ENCODE peak calls at places on chromosomes 7 and 10, in seven cellular contexts. Y is transverse colon; U is activated CD8-positive, alpha-beta T cell treated with anti-CD3 and anti-CD28 coated beads for 36 hours; S is uterus; F is K562; I is psoas muscle; O is endothelial cell. Z is an unnamed sample.

GRCh38 chr10:126867567-126868365 is 37.5 kb upstream of the DOCK1 start:
- DNase-seq in Y (no peak), U (no peak), S (no peak), F (no peak), I (no peak), O (no peak), Z (no peak)

GRCh38 chr10:15316144-15316543 is 54.9 kb downstream of the FAM171A1 start:
- DNase-seq in Y (no peak), U (no peak), S (no peak), F (no peak), I (no peak), O (no peak), Z (no peak)

GRCh38 chr7:117230276-117231046 is 92.4 kb downstream of the WNT2 start:
- DNase-seq in Y (no peak), U (no peak), S (no peak), F (peak), I (no peak), O (no peak), Z (no peak)

GRCh38 chr10:62732841-62733653 is 71.5 kb upstream of the ADO start:
- DNase-seq in Y (no peak), U (peak), S (no peak), F (no peak), I (no peak), O (no peak), Z (no peak)

GRCh38 chr7:79307376-79307775 is 146.1 kb downstream of the MAGI2 start:
- DNase-seq in Y (no peak), U (no peak), S (no peak), F (no peak), I (no peak), O (no peak), Z (no peak)

GRCh38 chr10:69572159-69573055 is 815 bp downstream of the NEUROG3 start:
- DNase-seq in Y (no peak), U (peak), S (no peak), F (no peak), I (no peak), O (no peak), Z (peak)

GRCh38 chr7:93015193-93016084 is 102.3 kb downstream of the SAMD9 start:
- DNase-seq in Y (no peak), U (no peak), S (no peak), F (no peak), I (no peak), O (no peak), Z (no peak)

GRCh38 chr10:83764681-83765080 is 374.6 kb upstream of the GHITM start:
- DNase-seq in Y (no peak), U (no peak), S (no peak), F (no peak), I (no peak), O (no peak), Z (no peak)

GRCh38 chr7:52120908-52121307 is 804.3 kb upstream of the COBL start:
- DNase-seq in Y (no peak), U (no peak), S (no peak), F (no peak), I (no peak), O (no peak), Z (no peak)

GRCh38 chr10:91551856-91552255 is 81.0 kb downstream of the PPP1R3C start:
- DNase-seq in Y (no peak), U (peak), S (peak), F (peak), I (no peak), O (peak), Z (peak)

GRCh38 chr7:133676805-133677370 is 424.0 kb downstream of the EXOC4 start:
- DNase-seq in Y (no peak), U (no peak), S (no peak), F (no peak), I (no peak), O (no peak), Z (no peak)

GRCh38 chr7:11436317-11436716 is 395.7 kb downstream of the THSD7A start:
- DNase-seq in Y (no peak), U (no peak), S (no peak), F (no peak), I (no peak), O (no peak), Z (no peak)

GRCh38 chr10:24820616-24821015 is 96.9 kb upstream of the ARHGAP21 start:
- DNase-seq in Y (no peak), U (no peak), S (no peak), F (peak), I (no peak), O (no peak), Z (no peak)

GRCh38 chr7:50657341-50657873 is 92.2 kb upstream of the DDC start:
- DNase-seq in Y (peak), U (no peak), S (peak), F (no peak), I (peak), O (no peak), Z (no peak)

GRCh38 chr10:132276179-132276675 is 31.5 kb downstream of the STK32C start:
- DNase-seq in Y (no peak), U (no peak), S (no peak), F (no peak), I (no peak), O (no peak), Z (no peak)

GRCh38 chr7:105402221-105403095 is 13.7 kb upstream of the SRPK2 start:
- DNase-seq in Y (no peak), U (peak), S (no peak), F (peak), I (no peak), O (no peak), Z (no peak)

GRCh38 chr7:2870471-2870941 is 26.4 kb upstream of the GNA12 start:
- DNase-seq in Y (peak), U (peak), S (peak), F (peak), I (peak), O (peak), Z (no peak)

GRCh38 chr10:118259288-118259906 is 82.7 kb downstream of the FAM204A start:
- DNase-seq in Y (peak), U (peak), S (no peak), F (peak), I (no peak), O (peak), Z (peak)

GRCh38 chr10:74544106-74544505 is 282.3 kb upstream of the KAT6B start:
- DNase-seq in Y (no peak), U (no peak), S (no peak), F (no peak), I (no peak), O (no peak), Z (no peak)

GRCh38 chr10:83886871-83887270 is 252.4 kb upstream of the GHITM start:
- DNase-seq in Y (no peak), U (no peak), S (no peak), F (no peak), I (no peak), O (no peak), Z (no peak)

GRCh38 chr7:131224996-131225395 is 102.7 kb upstream of the MKLN1 start:
- DNase-seq in Y (no peak), U (no peak), S (no peak), F (no peak), I (no peak), O (no peak), Z (no peak)

GRCh38 chr7:117036034-117036669 is 82.9 kb downstream of the ST7 start:
- DNase-seq in Y (no peak), U (no peak), S (no peak), F (no peak), I (no peak), O (no peak), Z (no peak)

GRCh38 chr7:159153511-159153910 is 8.8 kb upstream of the VIPR2 start:
- DNase-seq in Y (no peak), U (no peak), S (no peak), F (no peak), I (no peak), O (no peak), Z (no peak)

GRCh38 chr7:21358640-21359039 is 69.2 kb upstream of the SP4 start:
- DNase-seq in Y (no peak), U (no peak), S (no peak), F (no peak), I (no peak), O (no peak), Z (no peak)

GRCh38 chr10:102009801-102010425 is 46.1 kb downstream of the ARMH3 start:
- DNase-seq in Y (peak), U (peak), S (peak), F (no peak), I (no peak), O (peak), Z (no peak)

GRCh38 chr7:68691261-68692216 is 906.7 kb upstream of the AUTS2 start:
- DNase-seq in Y (no peak), U (no peak), S (peak), F (no peak), I (peak), O (no peak), Z (no peak)

GRCh38 chr7:111509298-111509697 is 53.0 kb downstream of the IMMP2L start:
- DNase-seq in Y (no peak), U (no peak), S (no peak), F (no peak), I (no peak), O (no peak), Z (no peak)

GRCh38 chr7:73618538-73618937 is 5.8 kb downstream of the MLXIPL start:
- DNase-seq in Y (no peak), U (no peak), S (no peak), F (peak), I (no peak), O (no peak), Z (no peak)

GRCh38 chr10:131846224-131847101 is 54.3 kb upstream of the PPP2R2D start:
- DNase-seq in Y (no peak), U (no peak), S (peak), F (no peak), I (peak), O (no peak), Z (no peak)

GRCh38 chr7:93894966-93895650 is 4.6 kb upstream of the TFPI2 start:
- DNase-seq in Y (no peak), U (no peak), S (no peak), F (no peak), I (no peak), O (no peak), Z (no peak)

GRCh38 chr7:81887691-81888090 is 117.8 kb upstream of the HGF start:
- DNase-seq in Y (no peak), U (no peak), S (no peak), F (no peak), I (no peak), O (no peak), Z (no peak)

GRCh38 chr10:3995302-3996210 is 210.5 kb upstream of the KLF6 start:
- DNase-seq in Y (no peak), U (no peak), S (no peak), F (no peak), I (no peak), O (no peak), Z (no peak)

GRCh38 chr7:47763063-47763974 is 181.4 kb upstream of the TNS3 start:
- DNase-seq in Y (peak), U (no peak), S (no peak), F (no peak), I (no peak), O (no peak), Z (no peak)

GRCh38 chr7:112080441-112080840 is 125.8 kb downstream of the DOCK4 start:
- DNase-seq in Y (no peak), U (no peak), S (no peak), F (no peak), I (no peak), O (no peak), Z (no peak)

GRCh38 chr7:150339369-150339768 is 2.1 kb downstream of the RARRES2 start:
- DNase-seq in Y (no peak), U (no peak), S (no peak), F (no peak), I (no peak), O (no peak), Z (no peak)

GRCh38 chr10:30238836-30239235 is 110.2 kb downstream of the MTPAP start:
- DNase-seq in Y (no peak), U (no peak), S (no peak), F (no peak), I (no peak), O (no peak), Z (no peak)

DNA sequence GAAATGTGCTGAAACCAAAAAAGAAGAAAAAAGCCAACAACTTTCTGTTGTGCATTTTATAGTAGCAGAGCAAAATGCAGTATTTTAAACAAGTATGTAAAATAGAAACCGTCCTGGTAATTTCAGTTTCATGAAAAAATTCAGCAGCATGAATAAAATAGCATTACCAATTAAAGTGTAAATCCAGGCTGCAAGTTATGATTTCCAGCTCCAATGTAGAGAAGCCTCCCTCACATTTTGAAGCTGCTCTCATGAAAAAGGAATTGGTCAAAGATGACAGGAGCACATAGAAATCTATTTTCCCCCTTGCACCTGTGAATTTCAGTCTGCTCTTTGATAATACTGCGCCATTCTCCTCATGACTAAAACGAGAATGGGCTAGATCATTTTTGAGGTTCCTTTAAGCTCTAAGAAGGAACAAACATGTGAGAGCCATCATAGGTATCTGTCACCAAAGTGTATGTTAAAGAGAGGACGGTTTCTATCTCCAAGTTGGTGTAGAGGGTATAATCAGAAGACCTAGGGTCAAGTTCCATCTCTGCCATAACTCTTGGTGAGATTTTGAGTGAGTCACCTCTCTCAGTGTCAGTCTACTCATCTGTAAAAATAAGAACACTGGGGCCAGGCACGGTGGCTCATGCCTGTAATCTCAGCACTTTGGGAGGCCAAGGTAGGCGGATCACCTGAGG is 107.5 kb downstream of the MTPAP start:
- DNase-seq in Y (no peak), U (no peak), S (no peak), F (no peak), I (no peak), O (no peak), Z (no peak)
- TF ChIP-seq CTCF in Y (no peak), U (no peak), S (no peak), F (no peak), I (no peak), O (no peak), Z (peak)

GRCh38 chr7:148328906-148329305 is 261.7 kb upstream of the C7orf33 start:
- DNase-seq in Y (no peak), U (no peak), S (no peak), F (no peak), I (no peak), O (no peak), Z (no peak)

GRCh38 chr7:148332191-148332590 is 258.4 kb upstream of the C7orf33 start:
- DNase-seq in Y (no peak), U (no peak), S (no peak), F (no peak), I (no peak), O (no peak), Z (no peak)

GRCh38 chr7:148330822-148331221 is 259.7 kb upstream of the C7orf33 start:
- DNase-seq in Y (no peak), U (no peak), S (no peak), F (no peak), I (no peak), O (no peak), Z (no peak)

GRCh38 chr7:148332787-148333186 is 257.8 kb upstream of the C7orf33 start:
- DNase-seq in Y (no peak), U (no peak), S (no peak), F (no peak), I (no peak), O (no peak), Z (no peak)

GRCh38 chr7:148330124-148330818 is 260.3 kb upstream of the C7orf33 start:
- DNase-seq in Y (no peak), U (no peak), S (no peak), F (no peak), I (no peak), O (no peak), Z (no peak)
- TF ChIP-seq CTCF in Y (no peak), U (no peak), S (no peak), F (no peak), I (no peak), O (no peak), Z (no peak)

GRCh38 chr10:75663947-75664664 is 232.7 kb downstream of the LRMDA start:
- DNase-seq in Y (no peak), U (no peak), S (no peak), F (no peak), I (no peak), O (no peak), Z (no peak)
- TF ChIP-seq CTCF in Y (no peak), U (no peak), S (no peak), F (no peak), I (no peak), O (no peak), Z (no peak)

GRCh38 chr7:22822486-22823141 is at the start of gene TOMM7:
- DNase-seq in Y (peak), U (peak), S (peak), F (peak), I (peak), O (peak), Z (peak)
- TF ChIP-seq CTCF in Y (peak), U (no peak), S (peak), F (peak), I (peak), O (no peak), Z (peak)

GRCh38 chr7:38795596-38795995 is 113.4 kb downstream of the VPS41 start:
- DNase-seq in Y (no peak), U (no peak), S (no peak), F (no peak), I (no peak), O (no peak), Z (no peak)
- TF ChIP-seq CTCF in Y (no peak), U (no peak), S (no peak), F (no peak), I (no peak), O (no peak), Z (no peak)

DNA sequence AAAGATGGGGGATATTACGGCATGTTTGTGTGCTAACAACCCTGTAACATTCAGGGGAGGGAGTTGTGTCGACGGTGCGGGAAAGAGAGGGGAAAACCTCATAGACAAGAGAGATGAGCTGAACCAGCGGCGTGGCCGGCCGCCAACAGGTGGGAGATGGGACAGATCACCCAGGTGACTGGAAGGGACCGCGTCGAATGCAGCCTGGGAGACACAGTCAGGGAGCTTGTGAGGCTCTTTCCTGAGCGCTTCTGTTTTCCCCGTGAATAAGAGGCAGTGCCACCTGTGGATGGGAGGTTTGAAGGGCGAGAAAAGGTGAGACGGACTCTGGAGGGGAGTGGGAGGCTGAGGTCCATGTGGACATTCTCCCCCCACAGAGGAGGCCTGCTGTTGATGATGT is 9.9 kb upstream of the PRKAG2 start:
- DNase-seq in Y (no peak), U (no peak), S (no peak), F (no peak), I (no peak), O (no peak), Z (no peak)
- TF ChIP-seq CTCF in Y (no peak), U (no peak), S (no peak), F (no peak), I (no peak), O (no peak), Z (no peak)

DNA sequence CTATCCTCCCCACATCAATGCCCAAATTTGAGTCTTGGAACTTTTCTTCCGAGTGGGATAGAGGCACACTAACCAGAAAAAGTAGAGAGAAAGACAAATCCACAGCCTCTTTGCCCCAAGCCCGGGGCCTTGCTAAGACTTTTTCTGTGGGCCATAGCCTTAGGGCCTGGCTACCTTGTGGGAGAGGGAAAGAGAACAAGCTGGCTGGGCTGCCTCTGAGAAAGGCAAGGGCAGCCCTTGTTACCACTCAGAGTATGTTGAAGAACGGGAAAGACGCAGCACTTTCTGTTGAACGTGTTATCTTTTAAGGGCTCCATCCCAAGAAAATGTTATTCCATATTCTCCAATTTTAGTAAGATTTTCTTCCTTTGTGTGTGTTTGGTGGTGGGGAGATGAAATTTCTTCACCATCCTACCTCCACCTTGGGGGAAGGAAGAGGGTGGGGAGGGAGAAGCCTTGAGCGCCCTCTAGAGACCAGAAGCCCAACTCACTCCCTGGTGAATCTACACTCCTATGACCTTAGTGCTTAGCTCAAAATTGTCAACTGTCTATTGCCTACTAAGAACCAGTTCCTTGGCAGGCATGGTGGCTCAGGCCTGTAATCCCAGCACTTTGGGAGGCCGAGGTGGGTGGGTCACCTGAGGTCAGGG is 3.9 kb upstream of the NRF1 start:
- DNase-seq in Y (peak), U (peak), S (no peak), F (peak), I (no peak), O (peak), Z (peak)
- TF ChIP-seq CTCF in Y (peak), U (peak), S (no peak), F (peak), I (peak), O (peak), Z (peak)

GRCh38 chr7:124784879-124785818 is 19.6 kb upstream of the GPR37 start:
- DNase-seq in Y (peak), U (peak), S (peak), F (peak), I (peak), O (peak), Z (peak)
- TF ChIP-seq CTCF in Y (peak), U (peak), S (peak), F (peak), I (peak), O (peak), Z (peak)